ENCODE peak calls at places on chromosome 14, in six cellular contexts. S, I, R, T, N and Z are unnamed samples.

GRCh38 chr14:24481622-24482324 is 26.3 kb downstream of the CMA1 start:
- DNase-seq in S (peak), N (peak), R (no peak), T (peak), I (no peak), Z (peak)

GRCh38 chr14:90658541-90658967 is 157.7 kb downstream of the TTC7B start:
- DNase-seq in R (no peak), I (no peak), N (no peak), T (peak), S (no peak), Z (no peak)

GRCh38 chr14:69043007-69043444 is 63.9 kb upstream of the ACTN1 start:
- DNase-seq in S (no peak), R (peak), N (no peak), T (no peak), I (peak), Z (peak)

GRCh38 chr14:68011629-68012028 is 192.1 kb downstream of the RAD51B start:
- DNase-seq in I (no peak), T (no peak), N (no peak), R (no peak), S (no peak), Z (no peak)

GRCh38 chr14:91872517-91873470 is 5.5 kb upstream of the TC2N start:
- DNase-seq in N (no peak), I (peak), R (peak), S (no peak), T (no peak), Z (peak)

GRCh38 chr14:64928239-64929002 is 14.1 kb downstream of the GPX2 start:
- DNase-seq in N (no peak), R (no peak), S (no peak), T (no peak), I (no peak), Z (no peak)

GRCh38 chr14:91310620-91311283 is 66.2 kb upstream of the GPR68 start:
- DNase-seq in R (no peak), S (no peak), T (no peak), I (no peak), N (no peak), Z (peak)

GRCh38 chr14:89078021-89078676 is 253.7 kb downstream of the TTC8 start:
- DNase-seq in T (no peak), S (no peak), N (no peak), I (no peak), R (no peak), Z (no peak)

GRCh38 chr14:35883677-35884293 is 57.6 kb downstream of the BRMS1L start:
- DNase-seq in R (no peak), S (no peak), N (peak), I (no peak), T (peak), Z (no peak)

GRCh38 chr14:105502446-105503295 is 11.6 kb downstream of the TEDC1 start:
- DNase-seq in T (no peak), N (no peak), I (no peak), R (no peak), S (no peak), Z (no peak)

GRCh38 chr14:35154016-35154415 is 31.7 kb downstream of the PRORP start:
- DNase-seq in I (no peak), N (no peak), S (no peak), R (no peak), T (no peak), Z (no peak)

GRCh38 chr14:76918176-76918750 is 92.1 kb downstream of the LRRC74A start:
- DNase-seq in N (no peak), S (no peak), R (peak), I (peak), T (no peak), Z (peak)

GRCh38 chr14:68412505-68413496 is 380.1 kb downstream of the ZFP36L1 start:
- DNase-seq in N (no peak), T (peak), I (no peak), R (no peak), S (no peak), Z (no peak)

GRCh38 chr14:61452452-61452851 is 131.1 kb downstream of the PRKCH start:
- DNase-seq in R (no peak), S (no peak), T (no peak), I (no peak), N (no peak), Z (no peak)

GRCh38 chr14:52025952-52026510 is 36.7 kb downstream of the RTRAF start:
- DNase-seq in N (no peak), I (no peak), R (no peak), S (no peak), T (no peak), Z (no peak)

GRCh38 chr14:23984891-23985607 is 3.7 kb upstream of the DHRS4L2 start:
- DNase-seq in R (no peak), I (no peak), S (no peak), N (no peak), T (no peak), Z (no peak)

GRCh38 chr14:77543637-77544334 is 45.2 kb upstream of the ISM2 start:
- DNase-seq in N (no peak), S (no peak), T (no peak), I (no peak), R (no peak), Z (no peak)

GRCh38 chr14:89443002-89443660 is 26.1 kb upstream of the FOXN3 start:
- DNase-seq in R (no peak), I (no peak), N (no peak), S (no peak), T (no peak), Z (no peak)

GRCh38 chr14:68932219-68932618 is 46.9 kb downstream of the ACTN1 start:
- DNase-seq in R (no peak), N (no peak), I (no peak), T (no peak), S (no peak), Z (no peak)

GRCh38 chr14:76985540-76986260 is 42.8 kb downstream of the IRF2BPL start:
- DNase-seq in I (no peak), T (no peak), S (no peak), R (no peak), N (no peak), Z (no peak)

GRCh38 chr14:37594916-37595808 is at the start of the genes FOXA1 and TTC6:
- DNase-seq in I (no peak), N (no peak), R (no peak), T (peak), S (peak), Z (peak)

GRCh38 chr14:26709019-26709418 is 111.2 kb upstream of the NOVA1 start:
- DNase-seq in N (no peak), I (no peak), T (no peak), R (no peak), S (no peak), Z (no peak)

GRCh38 chr14:30855345-30856037 is 18.9 kb upstream of the COCH start:
- DNase-seq in N (no peak), T (no peak), S (no peak), R (no peak), I (no peak), Z (no peak)